ENCODE peak calls at places on chromosomes 5 and 9, in five cellular contexts. One of them, this sample, is unnamed.

GRCh38 chr5:133106761-133107572 is 55.2 kb downstream of the HSPA4 start:
- DNase-seq in NCI-H1694 treated with DMSO at 0.1 percent for 48 hours: no peak
- DNase-seq in non-pigmented ciliary epithelial cell: no peak
- DNase-seq in T-helper 1 cell: no peak
- DNase-seq in activated CD8-positive, alpha-beta memory T cell treated with anti-CD3 and anti-CD28 coated beads for 24 hours: peak
- DNase-seq in this sample: no peak

GRCh38 chr5:73796164-73797141 is 170.5 kb downstream of the ARHGEF28 start:
- DNase-seq in NCI-H1694 treated with DMSO at 0.1 percent for 48 hours: no peak
- DNase-seq in non-pigmented ciliary epithelial cell: peak
- DNase-seq in T-helper 1 cell: no peak
- DNase-seq in activated CD8-positive, alpha-beta memory T cell treated with anti-CD3 and anti-CD28 coated beads for 24 hours: no peak
- DNase-seq in this sample: no peak

GRCh38 chr5:56147106-56147505 is 86.0 kb downstream of the ANKRD55 start:
- DNase-seq in NCI-H1694 treated with DMSO at 0.1 percent for 48 hours: no peak
- DNase-seq in non-pigmented ciliary epithelial cell: no peak
- DNase-seq in T-helper 1 cell: no peak
- DNase-seq in activated CD8-positive, alpha-beta memory T cell treated with anti-CD3 and anti-CD28 coated beads for 24 hours: no peak
- DNase-seq in this sample: no peak

GRCh38 chr5:44389410-44389879 is at the start of gene FGF10:
- DNase-seq in NCI-H1694 treated with DMSO at 0.1 percent for 48 hours: no peak
- DNase-seq in non-pigmented ciliary epithelial cell: no peak
- DNase-seq in T-helper 1 cell: no peak
- DNase-seq in activated CD8-positive, alpha-beta memory T cell treated with anti-CD3 and anti-CD28 coated beads for 24 hours: no peak
- DNase-seq in this sample: no peak

GRCh38 chr5:52840286-52841050 is 52.8 kb downstream of the ITGA1 start:
- DNase-seq in NCI-H1694 treated with DMSO at 0.1 percent for 48 hours: peak
- DNase-seq in non-pigmented ciliary epithelial cell: no peak
- DNase-seq in T-helper 1 cell: no peak
- DNase-seq in activated CD8-positive, alpha-beta memory T cell treated with anti-CD3 and anti-CD28 coated beads for 24 hours: no peak
- DNase-seq in this sample: no peak

GRCh38 chr5:73853091-73853490 is 227.1 kb downstream of the ARHGEF28 start:
- DNase-seq in NCI-H1694 treated with DMSO at 0.1 percent for 48 hours: no peak
- DNase-seq in non-pigmented ciliary epithelial cell: no peak
- DNase-seq in T-helper 1 cell: no peak
- DNase-seq in activated CD8-positive, alpha-beta memory T cell treated with anti-CD3 and anti-CD28 coated beads for 24 hours: no peak
- DNase-seq in this sample: no peak

GRCh38 chr5:59193616-59194319 is 610.9 kb downstream of the RAB3C start:
- DNase-seq in NCI-H1694 treated with DMSO at 0.1 percent for 48 hours: no peak
- DNase-seq in non-pigmented ciliary epithelial cell: peak
- DNase-seq in T-helper 1 cell: no peak
- DNase-seq in activated CD8-positive, alpha-beta memory T cell treated with anti-CD3 and anti-CD28 coated beads for 24 hours: no peak
- DNase-seq in this sample: no peak

GRCh38 chr5:96331681-96332361 is 101.2 kb downstream of the PCSK1 start:
- DNase-seq in NCI-H1694 treated with DMSO at 0.1 percent for 48 hours: no peak
- DNase-seq in non-pigmented ciliary epithelial cell: no peak
- DNase-seq in T-helper 1 cell: no peak
- DNase-seq in activated CD8-positive, alpha-beta memory T cell treated with anti-CD3 and anti-CD28 coated beads for 24 hours: no peak
- DNase-seq in this sample: no peak

GRCh38 chr9:27194401-27195091 is 85.5 kb downstream of the TEK start:
- DNase-seq in NCI-H1694 treated with DMSO at 0.1 percent for 48 hours: no peak
- DNase-seq in non-pigmented ciliary epithelial cell: peak
- DNase-seq in T-helper 1 cell: no peak
- DNase-seq in activated CD8-positive, alpha-beta memory T cell treated with anti-CD3 and anti-CD28 coated beads for 24 hours: no peak
- DNase-seq in this sample: no peak

GRCh38 chr5:59328801-59329296 is 564.7 kb downstream of the PDE4D start:
- DNase-seq in NCI-H1694 treated with DMSO at 0.1 percent for 48 hours: no peak
- DNase-seq in non-pigmented ciliary epithelial cell: peak
- DNase-seq in T-helper 1 cell: no peak
- DNase-seq in activated CD8-positive, alpha-beta memory T cell treated with anti-CD3 and anti-CD28 coated beads for 24 hours: no peak
- DNase-seq in this sample: no peak

GRCh38 chr9:93071464-93071863 is 13.0 kb downstream of the SUSD3 start:
- DNase-seq in NCI-H1694 treated with DMSO at 0.1 percent for 48 hours: no peak
- DNase-seq in non-pigmented ciliary epithelial cell: no peak
- DNase-seq in T-helper 1 cell: no peak
- DNase-seq in activated CD8-positive, alpha-beta memory T cell treated with anti-CD3 and anti-CD28 coated beads for 24 hours: no peak
- DNase-seq in this sample: no peak

GRCh38 chr5:57488308-57488955 is 5.8 kb upstream of the ACTBL2 start:
- DNase-seq in NCI-H1694 treated with DMSO at 0.1 percent for 48 hours: no peak
- DNase-seq in non-pigmented ciliary epithelial cell: peak
- DNase-seq in T-helper 1 cell: no peak
- DNase-seq in activated CD8-positive, alpha-beta memory T cell treated with anti-CD3 and anti-CD28 coated beads for 24 hours: no peak
- DNase-seq in this sample: no peak

GRCh38 chr5:169218862-169219261 is 82.1 kb downstream of the SLIT3 start:
- DNase-seq in NCI-H1694 treated with DMSO at 0.1 percent for 48 hours: no peak
- DNase-seq in non-pigmented ciliary epithelial cell: no peak
- DNase-seq in T-helper 1 cell: no peak
- DNase-seq in activated CD8-positive, alpha-beta memory T cell treated with anti-CD3 and anti-CD28 coated beads for 24 hours: no peak
- DNase-seq in this sample: no peak

GRCh38 chr5:40391642-40392041 is 288.1 kb upstream of the PTGER4 start:
- DNase-seq in NCI-H1694 treated with DMSO at 0.1 percent for 48 hours: no peak
- DNase-seq in non-pigmented ciliary epithelial cell: no peak
- DNase-seq in T-helper 1 cell: no peak
- DNase-seq in activated CD8-positive, alpha-beta memory T cell treated with anti-CD3 and anti-CD28 coated beads for 24 hours: no peak
- DNase-seq in this sample: no peak

GRCh38 chr9:105344283-105344682 is 99.8 kb downstream of the SLC44A1 start:
- DNase-seq in NCI-H1694 treated with DMSO at 0.1 percent for 48 hours: no peak
- DNase-seq in non-pigmented ciliary epithelial cell: no peak
- DNase-seq in T-helper 1 cell: no peak
- DNase-seq in activated CD8-positive, alpha-beta memory T cell treated with anti-CD3 and anti-CD28 coated beads for 24 hours: no peak
- DNase-seq in this sample: no peak

GRCh38 chr5:28703651-28704260 is 1665.4 kb upstream of the CDH9 start:
- DNase-seq in NCI-H1694 treated with DMSO at 0.1 percent for 48 hours: no peak
- DNase-seq in non-pigmented ciliary epithelial cell: peak
- DNase-seq in T-helper 1 cell: no peak
- DNase-seq in activated CD8-positive, alpha-beta memory T cell treated with anti-CD3 and anti-CD28 coated beads for 24 hours: no peak
- DNase-seq in this sample: no peak

GRCh38 chr9:127537792-127538191 is 74.3 kb upstream of the STXBP1 start:
- DNase-seq in NCI-H1694 treated with DMSO at 0.1 percent for 48 hours: peak
- DNase-seq in non-pigmented ciliary epithelial cell: no peak
- DNase-seq in T-helper 1 cell: no peak
- DNase-seq in activated CD8-positive, alpha-beta memory T cell treated with anti-CD3 and anti-CD28 coated beads for 24 hours: no peak
- DNase-seq in this sample: no peak

GRCh38 chr5:125394661-125395280 is 648.3 kb upstream of the ZNF608 start:
- DNase-seq in NCI-H1694 treated with DMSO at 0.1 percent for 48 hours: no peak
- DNase-seq in non-pigmented ciliary epithelial cell: no peak
- DNase-seq in T-helper 1 cell: no peak
- DNase-seq in activated CD8-positive, alpha-beta memory T cell treated with anti-CD3 and anti-CD28 coated beads for 24 hours: no peak
- DNase-seq in this sample: no peak

GRCh38 chr5:97006454-97006853 is 70.6 kb downstream of the LNPEP start:
- DNase-seq in NCI-H1694 treated with DMSO at 0.1 percent for 48 hours: no peak
- DNase-seq in non-pigmented ciliary epithelial cell: no peak
- DNase-seq in T-helper 1 cell: no peak
- DNase-seq in activated CD8-positive, alpha-beta memory T cell treated with anti-CD3 and anti-CD28 coated beads for 24 hours: no peak
- DNase-seq in this sample: no peak

GRCh38 chr9:77211561-77211960 is 34.2 kb downstream of the VPS13A start:
- DNase-seq in NCI-H1694 treated with DMSO at 0.1 percent for 48 hours: no peak
- DNase-seq in non-pigmented ciliary epithelial cell: no peak
- DNase-seq in T-helper 1 cell: no peak
- DNase-seq in activated CD8-positive, alpha-beta memory T cell treated with anti-CD3 and anti-CD28 coated beads for 24 hours: no peak
- DNase-seq in this sample: no peak

GRCh38 chr9:34169125-34169524 is 9.7 kb upstream of the UBAP1 start:
- DNase-seq in NCI-H1694 treated with DMSO at 0.1 percent for 48 hours: no peak
- DNase-seq in non-pigmented ciliary epithelial cell: no peak
- DNase-seq in T-helper 1 cell: no peak
- DNase-seq in activated CD8-positive, alpha-beta memory T cell treated with anti-CD3 and anti-CD28 coated beads for 24 hours: no peak
- DNase-seq in this sample: no peak

GRCh38 chr9:15087031-15087417 is 176.8 kb upstream of the FREM1 start:
- DNase-seq in NCI-H1694 treated with DMSO at 0.1 percent for 48 hours: no peak
- DNase-seq in non-pigmented ciliary epithelial cell: peak
- DNase-seq in T-helper 1 cell: no peak
- DNase-seq in activated CD8-positive, alpha-beta memory T cell treated with anti-CD3 and anti-CD28 coated beads for 24 hours: no peak
- DNase-seq in this sample: no peak

GRCh38 chr5:176748073-176748966 is 62.0 kb upstream of the UNC5A start:
- DNase-seq in NCI-H1694 treated with DMSO at 0.1 percent for 48 hours: no peak
- DNase-seq in non-pigmented ciliary epithelial cell: no peak
- DNase-seq in T-helper 1 cell: no peak
- DNase-seq in activated CD8-positive, alpha-beta memory T cell treated with anti-CD3 and anti-CD28 coated beads for 24 hours: peak
- DNase-seq in this sample: no peak

GRCh38 chr5:142784405-142784955 is 14.3 kb downstream of the ARHGAP26 start:
- DNase-seq in NCI-H1694 treated with DMSO at 0.1 percent for 48 hours: no peak
- DNase-seq in non-pigmented ciliary epithelial cell: no peak
- DNase-seq in T-helper 1 cell: no peak
- DNase-seq in activated CD8-positive, alpha-beta memory T cell treated with anti-CD3 and anti-CD28 coated beads for 24 hours: no peak
- DNase-seq in this sample: no peak

GRCh38 chr5:142716963-142717362 is 31.1 kb upstream of the FGF1 start:
- DNase-seq in NCI-H1694 treated with DMSO at 0.1 percent for 48 hours: peak
- DNase-seq in non-pigmented ciliary epithelial cell: no peak
- DNase-seq in T-helper 1 cell: no peak
- DNase-seq in activated CD8-positive, alpha-beta memory T cell treated with anti-CD3 and anti-CD28 coated beads for 24 hours: peak
- DNase-seq in this sample: no peak

GRCh38 chr9:127945942-127946341 is 8.3 kb upstream of the DPM2 start:
- DNase-seq in NCI-H1694 treated with DMSO at 0.1 percent for 48 hours: no peak
- DNase-seq in non-pigmented ciliary epithelial cell: no peak
- DNase-seq in T-helper 1 cell: no peak
- DNase-seq in activated CD8-positive, alpha-beta memory T cell treated with anti-CD3 and anti-CD28 coated beads for 24 hours: no peak
- DNase-seq in this sample: no peak

GRCh38 chr5:78204241-78204640 is 90.3 kb downstream of the AP3B1 start:
- DNase-seq in NCI-H1694 treated with DMSO at 0.1 percent for 48 hours: no peak
- DNase-seq in non-pigmented ciliary epithelial cell: no peak
- DNase-seq in T-helper 1 cell: no peak
- DNase-seq in activated CD8-positive, alpha-beta memory T cell treated with anti-CD3 and anti-CD28 coated beads for 24 hours: no peak
- DNase-seq in this sample: no peak

GRCh38 chr5:174731214-174732039 is 7.0 kb downstream of the MSX2 start:
- DNase-seq in NCI-H1694 treated with DMSO at 0.1 percent for 48 hours: no peak
- DNase-seq in non-pigmented ciliary epithelial cell: no peak
- DNase-seq in T-helper 1 cell: no peak
- DNase-seq in activated CD8-positive, alpha-beta memory T cell treated with anti-CD3 and anti-CD28 coated beads for 24 hours: no peak
- DNase-seq in this sample: no peak

This sample was measured in stimulated activated naive CD4-positive, alpha-beta T cell.